ENCODE peak calls at places on chromosomes 13 and 19, in eight cellular contexts. P, E, G, W, K, N, J and A are unnamed samples.
A peak's percentile ranks its signal among the peaks of the same experiment; 100 is the strongest.

GRCh38 chr13:44549461-44549860 is 26.7 kb downstream of the TSC22D1 start:
- DNase-seq in P (no peak), E (no peak), G (no peak), W (no peak), K (no peak), N (no peak), J (no peak), A (no peak)

GRCh38 chr19:35322014-35322413 is 7.0 kb upstream of the CD22 start:
- DNase-seq in P (no peak), E (no peak), G (no peak), W (no peak), K (no peak), N (no peak), J (no peak), A (no peak)

GRCh38 chr13:108195146-108195545 is 20.2 kb downstream of the LIG4 start:
- DNase-seq in P (no peak), E (no peak), G (peak; percentile 18), W (no peak), K (no peak), N (no peak), J (no peak), A (no peak)

GRCh38 chr19:3175761-3176714 is 2.5 kb upstream of the S1PR4 start:
- DNase-seq in P (peak; percentile 65), E (no peak), G (peak; percentile 39), W (no peak), K (no peak), N (no peak), J (peak; percentile 96), A (peak; percentile 97)

GRCh38 chr13:48804836-48805601 is 151.3 kb downstream of the CYSLTR2 start:
- DNase-seq in P (no peak), E (no peak), G (peak; percentile 73), W (no peak), K (no peak), N (no peak), J (no peak), A (no peak)

GRCh38 chr13:114099191-114099590 is 33.2 kb downstream of the RASA3 start:
- DNase-seq in P (peak; percentile 45), E (peak; percentile 92), G (peak; percentile 93), W (no peak), K (peak; percentile 60), N (no peak), J (peak; percentile 49), A (peak; percentile 47)

GRCh38 chr13:30679483-30680330 is 55.6 kb upstream of the ALOX5AP start:
- DNase-seq in P (no peak), E (peak; percentile 77), G (peak; percentile 61), W (no peak), K (peak; percentile 60), N (no peak), J (no peak), A (no peak)

GRCh38 chr19:12769689-12770088 is 5.7 kb downstream of the HOOK2 start:
- DNase-seq in P (no peak), E (peak; percentile 91), G (no peak), W (no peak), K (peak; percentile 92), N (no peak), J (no peak), A (no peak)

GRCh38 chr19:51607920-51608562 is 22.2 kb downstream of the SIGLEC5 start:
- DNase-seq in P (peak; percentile 64), E (peak; percentile 97), G (peak; percentile 64), W (peak; percentile 30), K (peak; percentile 82), N (peak; percentile 50), J (peak; percentile 71), A (peak; percentile 95)

GRCh38 chr19:5933391-5933998 is 19.4 kb downstream of the CAPS start:
- DNase-seq in P (no peak), E (no peak), G (no peak), W (no peak), K (no peak), N (no peak), J (no peak), A (no peak)

GRCh38 chr19:10625003-10625761 is at the start of gene SLC44A2:
- DNase-seq in P (peak; percentile 38), E (peak; percentile 93), G (peak; percentile 62), W (peak; percentile 66), K (peak; percentile 94), N (no peak), J (peak; percentile 77), A (peak; percentile 91)

DNA sequence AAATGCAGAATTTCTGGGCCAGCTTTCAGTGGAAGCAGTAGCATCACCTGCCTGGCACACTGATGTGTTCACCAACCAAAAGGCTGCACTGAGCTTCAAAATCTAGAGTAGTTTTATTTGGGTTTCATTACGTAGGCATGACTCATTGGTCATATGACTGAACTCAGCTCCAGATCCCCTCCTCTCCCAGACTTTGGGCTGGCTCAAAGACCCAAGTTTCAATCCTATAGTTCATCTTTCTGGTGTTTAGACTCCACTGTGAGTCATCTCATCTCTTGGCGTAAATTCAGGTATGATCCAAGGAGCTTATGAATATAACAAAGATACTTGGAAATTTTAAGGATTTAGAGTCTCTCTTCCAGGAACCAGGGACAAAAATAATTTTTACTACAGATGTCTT is 17.7 kb downstream of the ZMYM5 start:
- DNase-seq in P (peak; percentile 77), E (no peak), G (peak; percentile 99), W (no peak), K (no peak), N (no peak), J (peak; percentile 97), A (no peak)
- H3K9ac ChIP-seq in P (no peak overlapping the region), E (no peak overlapping the region), G (no peak overlapping the region), W (no peak overlapping the region), K (no peak overlapping the region), N (no peak overlapping the region), J (peak overlapping the region; percentile 38), A (no peak overlapping the region)

GRCh38 chr13:50152224-50152623 is 137.0 kb downstream of the KCNRG start:
- DNase-seq in P (no peak), E (no peak), G (peak; percentile 19), W (no peak), K (no peak), N (no peak), J (no peak), A (no peak)
- H3K9ac ChIP-seq in P (no peak overlapping the region), E (no peak overlapping the region), G (no peak overlapping the region), W (no peak overlapping the region), K (no peak overlapping the region), N (peak overlapping the region; percentile 38), J (no peak overlapping the region), A (no peak overlapping the region)

DNA sequence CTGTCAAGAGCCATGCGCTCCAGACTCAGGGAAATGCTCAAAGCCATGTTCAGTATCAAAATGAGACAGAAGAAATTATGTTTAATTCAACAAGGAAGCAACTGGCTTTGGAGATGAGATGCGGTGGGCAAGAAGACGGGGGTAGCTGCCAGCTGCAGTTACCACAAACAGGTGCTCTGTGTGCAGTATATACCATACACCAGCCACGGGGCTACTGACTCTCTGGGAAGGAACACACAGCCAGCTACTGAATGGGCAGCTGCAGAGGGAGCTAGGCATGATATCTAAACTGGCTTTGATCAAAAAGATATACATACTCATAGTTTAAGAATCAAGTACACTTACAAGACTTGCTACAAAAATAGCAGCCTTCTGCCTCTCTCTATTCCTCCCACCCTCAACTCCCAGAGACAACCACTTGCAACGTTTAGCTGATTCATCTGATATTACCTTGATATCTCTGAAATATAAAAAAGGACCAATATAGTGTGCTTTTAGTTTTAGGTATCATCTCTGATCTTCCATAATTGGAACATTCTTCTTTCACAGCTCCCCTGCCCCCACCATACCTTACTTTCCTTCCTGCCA is 593.0 kb downstream of the UQCRFS1 start:
- DNase-seq in P (no peak), E (no peak), G (no peak), W (no peak), K (no peak), N (no peak), J (no peak), A (no peak)
- H3K9ac ChIP-seq in P (no peak overlapping the region), E (no peak overlapping the region), G (no peak overlapping the region), W (no peak overlapping the region), K (no peak overlapping the region), N (no peak overlapping the region), J (no peak overlapping the region), A (no peak overlapping the region)

DNA sequence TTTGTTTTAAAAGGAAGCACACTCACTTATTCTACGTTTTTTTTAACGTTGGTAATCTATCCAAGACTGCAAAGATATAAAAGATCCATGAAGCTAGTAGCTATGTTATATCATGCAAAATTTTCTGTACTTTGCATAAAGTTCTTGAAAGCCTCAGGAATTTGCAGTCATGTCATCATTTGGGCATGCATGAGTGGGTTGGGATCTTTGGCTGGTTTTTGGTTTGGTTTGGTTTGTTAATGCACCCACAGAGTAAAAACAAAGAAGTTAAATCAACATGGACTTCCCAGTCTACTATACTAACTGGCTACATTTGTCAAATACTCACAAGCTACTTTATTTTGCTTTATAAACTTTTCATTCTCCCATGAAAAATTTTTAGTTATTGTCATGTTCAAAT is 26.1 kb downstream of the RXFP2 start:
- DNase-seq in P (no peak), E (no peak), G (peak; percentile 61), W (no peak), K (no peak), N (no peak), J (peak; percentile 56), A (no peak)
- H3K9ac ChIP-seq in P (no peak overlapping the region), E (no peak overlapping the region), G (no peak overlapping the region), W (no peak overlapping the region), K (no peak overlapping the region), N (no peak overlapping the region), J (no peak overlapping the region), A (no peak overlapping the region)

GRCh38 chr13:75704942-75705320 is 68.8 kb downstream of the LMO7 start:
- DNase-seq in P (peak; percentile 84), E (no peak), G (no peak), W (no peak), K (no peak), N (no peak), J (peak; percentile 82), A (peak; percentile 92)

GRCh38 chr13:75705395-75705794 is 69.3 kb downstream of the LMO7 start:
- DNase-seq in P (peak; percentile 95), E (no peak), G (peak; percentile 59), W (no peak), K (no peak), N (no peak), J (peak; percentile 92), A (peak; percentile 81)

GRCh38 chr13:75705908-75706307 is 69.8 kb downstream of the LMO7 start:
- DNase-seq in P (no peak), E (no peak), G (no peak), W (no peak), K (no peak), N (no peak), J (no peak), A (no peak)

GRCh38 chr13:75703768-75704167 is 67.6 kb downstream of the LMO7 start:
- DNase-seq in P (no peak), E (no peak), G (no peak), W (no peak), K (no peak), N (no peak), J (no peak), A (no peak)

DNA sequence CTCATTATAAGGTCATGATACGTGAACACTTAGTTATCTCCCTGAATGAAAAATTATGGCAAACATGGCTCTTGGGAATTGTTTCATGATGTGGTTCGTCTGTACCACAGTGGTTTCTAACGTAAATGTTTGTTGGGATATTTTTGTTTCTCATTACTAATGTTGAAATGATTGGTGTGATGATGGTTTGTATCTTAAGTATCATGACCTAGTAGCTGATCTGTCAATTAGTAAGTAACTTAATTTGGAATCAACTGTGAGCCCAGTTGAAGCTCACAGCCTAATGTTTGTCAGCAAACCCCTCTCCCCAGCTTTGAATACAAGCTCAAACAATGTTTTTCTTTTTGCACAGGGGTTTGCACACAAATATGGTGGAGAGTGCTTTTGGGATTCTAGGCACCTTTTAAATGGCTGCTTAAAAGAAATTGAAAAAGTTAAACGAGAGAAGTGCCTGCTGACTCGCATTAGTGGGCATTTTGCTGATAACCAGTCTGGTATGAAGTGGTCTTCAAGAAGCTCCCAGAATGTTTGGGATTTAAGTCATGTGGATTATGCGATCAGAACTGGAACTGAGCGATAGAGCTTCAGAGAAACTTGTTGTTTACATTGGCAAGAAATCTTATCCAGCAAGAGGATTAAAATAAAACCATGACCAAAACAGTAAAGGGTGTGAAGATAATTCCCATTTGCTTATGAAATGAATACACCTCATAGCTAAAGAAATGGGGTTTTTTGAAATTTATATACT is 68.2 kb downstream of the LMO7 start:
- DNase-seq in P (no peak), E (no peak), G (peak; percentile 54), W (no peak), K (no peak), N (no peak), J (no peak), A (no peak)
- H3K9ac ChIP-seq in P (peak overlapping the region; percentile 71), E (no peak overlapping the region), G (no peak overlapping the region), W (no peak overlapping the region), K (no peak overlapping the region), N (no peak overlapping the region), J (peak overlapping the region; percentile 92), A (no peak overlapping the region)